ENCODE peak calls at places on chromosomes 6 and 20, in five cellular contexts. One of them, this sample, is unnamed. For H3K4me1, the result is how much of the 10 kb centered on the place peaks cover.

GRCh38 chr20:49608752-49609670 is 41.1 kb upstream of the PTGIS start:
- DNase-seq in lower lobe of right lung: peak
- DNase-seq in cardiac muscle cell: peak
- DNase-seq in heart left ventricle: peak
- DNase-seq in GM23338: peak
- DNase-seq in this sample: peak

GRCh38 chr20:2705931-2706645 is 13.5 kb downstream of the EBF4 start:
- DNase-seq in lower lobe of right lung: no peak
- DNase-seq in cardiac muscle cell: no peak
- DNase-seq in heart left ventricle: no peak
- DNase-seq in GM23338: peak
- DNase-seq in this sample: no peak

GRCh38 chr6:148367418-148368024 is 24.9 kb downstream of the SASH1 start:
- DNase-seq in lower lobe of right lung: no peak
- DNase-seq in cardiac muscle cell: no peak
- DNase-seq in heart left ventricle: peak
- DNase-seq in GM23338: peak
- DNase-seq in this sample: no peak

GRCh38 chr20:32368930-32369329 is 10.8 kb downstream of the ASXL1 start:
- DNase-seq in lower lobe of right lung: no peak
- DNase-seq in cardiac muscle cell: no peak
- DNase-seq in heart left ventricle: no peak
- DNase-seq in GM23338: peak
- DNase-seq in this sample: no peak

GRCh38 chr6:122394016-122394415 is 5.4 kb upstream of the HSF2 start:
- DNase-seq in lower lobe of right lung: no peak
- DNase-seq in cardiac muscle cell: no peak
- DNase-seq in heart left ventricle: no peak
- DNase-seq in GM23338: no peak
- DNase-seq in this sample: no peak

GRCh38 chr6:10030942-10031537 is 383.8 kb downstream of the TFAP2A start:
- DNase-seq in lower lobe of right lung: no peak
- DNase-seq in cardiac muscle cell: peak
- DNase-seq in heart left ventricle: no peak
- DNase-seq in GM23338: peak
- DNase-seq in this sample: no peak

GRCh38 chr20:967796-968742 is 34.0 kb downstream of the RSPO4 start:
- DNase-seq in lower lobe of right lung: no peak
- DNase-seq in cardiac muscle cell: no peak
- DNase-seq in heart left ventricle: no peak
- DNase-seq in GM23338: peak
- DNase-seq in this sample: no peak

GRCh38 chr6:116773886-116774285 is 8.4 kb upstream of the FAM162B start:
- DNase-seq in lower lobe of right lung: no peak
- DNase-seq in cardiac muscle cell: no peak
- DNase-seq in heart left ventricle: no peak
- DNase-seq in GM23338: no peak
- DNase-seq in this sample: no peak

GRCh38 chr20:32359633-32360332 is 1.7 kb downstream of the ASXL1 start:
- DNase-seq in lower lobe of right lung: no peak
- DNase-seq in cardiac muscle cell: no peak
- DNase-seq in heart left ventricle: no peak
- DNase-seq in GM23338: no peak
- DNase-seq in this sample: no peak

GRCh38 chr6:44980841-44981240 is 347.3 kb upstream of the RUNX2 start:
- DNase-seq in lower lobe of right lung: no peak
- DNase-seq in cardiac muscle cell: no peak
- DNase-seq in heart left ventricle: no peak
- DNase-seq in GM23338: no peak
- DNase-seq in this sample: no peak

GRCh38 chr6:8192067-8192466 is 89.7 kb upstream of the EEF1E1 start:
- DNase-seq in lower lobe of right lung: no peak
- DNase-seq in cardiac muscle cell: no peak
- DNase-seq in heart left ventricle: no peak
- DNase-seq in GM23338: peak
- DNase-seq in this sample: no peak

GRCh38 chr6:43347444-43347843 is 22.0 kb downstream of the ZNF318 start:
- DNase-seq in lower lobe of right lung: no peak
- DNase-seq in cardiac muscle cell: no peak
- DNase-seq in heart left ventricle: no peak
- DNase-seq in GM23338: no peak
- DNase-seq in this sample: no peak

GRCh38 chr6:152267967-152268845 is 369.0 kb downstream of the SYNE1 start:
- DNase-seq in lower lobe of right lung: no peak
- DNase-seq in cardiac muscle cell: peak
- DNase-seq in heart left ventricle: no peak
- DNase-seq in GM23338: peak
- DNase-seq in this sample: peak

GRCh38 chr6:47247227-47247797 is 62.4 kb downstream of the TNFRSF21 start:
- DNase-seq in lower lobe of right lung: no peak
- DNase-seq in cardiac muscle cell: peak
- DNase-seq in heart left ventricle: no peak
- DNase-seq in GM23338: no peak
- DNase-seq in this sample: no peak

GRCh38 chr20:12638633-12639360 is 370.0 kb upstream of the SPTLC3 start:
- DNase-seq in lower lobe of right lung: no peak
- DNase-seq in cardiac muscle cell: no peak
- DNase-seq in heart left ventricle: no peak
- DNase-seq in GM23338: peak
- DNase-seq in this sample: no peak

GRCh38 chr6:34237316-34237721 is 646 bp downstream of the HMGA1 start:
- DNase-seq in lower lobe of right lung: peak
- DNase-seq in cardiac muscle cell: peak
- DNase-seq in heart left ventricle: no peak
- DNase-seq in GM23338: no peak
- DNase-seq in this sample: peak

GRCh38 chr20:46974669-46975434 is 80.2 kb downstream of the EYA2 start:
- DNase-seq in lower lobe of right lung: no peak
- DNase-seq in cardiac muscle cell: no peak
- DNase-seq in heart left ventricle: no peak
- DNase-seq in GM23338: no peak
- DNase-seq in this sample: no peak

GRCh38 chr20:13008761-13009681 is at the start of gene SPTLC3:
- DNase-seq in lower lobe of right lung: no peak
- DNase-seq in cardiac muscle cell: peak
- DNase-seq in heart left ventricle: no peak
- DNase-seq in GM23338: peak
- DNase-seq in this sample: no peak

GRCh38 chr6:166032366-166033171 is 135.1 kb downstream of the TBXT start:
- DNase-seq in lower lobe of right lung: no peak
- DNase-seq in cardiac muscle cell: no peak
- DNase-seq in heart left ventricle: peak
- DNase-seq in GM23338: peak
- DNase-seq in this sample: no peak

GRCh38 chr6:33426590-33427563 is 7.0 kb downstream of the SYNGAP1 start:
- DNase-seq in lower lobe of right lung: no peak
- DNase-seq in cardiac muscle cell: no peak
- DNase-seq in heart left ventricle: no peak
- DNase-seq in GM23338: peak
- DNase-seq in this sample: no peak

GRCh38 chr20:63073738-63074065 is 66.9 kb upstream of the BHLHE23 start:
- DNase-seq in lower lobe of right lung: peak
- DNase-seq in cardiac muscle cell: no peak
- DNase-seq in heart left ventricle: peak
- DNase-seq in GM23338: no peak
- DNase-seq in this sample: no peak

GRCh38 chr6:45532626-45533258 is 155.0 kb upstream of the SUPT3H start:
- DNase-seq in lower lobe of right lung: no peak
- DNase-seq in cardiac muscle cell: no peak
- DNase-seq in heart left ventricle: no peak
- DNase-seq in GM23338: no peak
- DNase-seq in this sample: no peak

GRCh38 chr6:33000053-33000452 is 9.3 kb downstream of the HLA-DOA start:
- DNase-seq in lower lobe of right lung: no peak
- DNase-seq in cardiac muscle cell: no peak
- DNase-seq in heart left ventricle: no peak
- DNase-seq in GM23338: peak
- DNase-seq in this sample: no peak

GRCh38 chr20:63253438-63254236 is 626 bp downstream of the NKAIN4 start:
- DNase-seq in lower lobe of right lung: no peak
- DNase-seq in cardiac muscle cell: peak
- DNase-seq in heart left ventricle: no peak
- DNase-seq in GM23338: peak
- DNase-seq in this sample: no peak

GRCh38 chr6:45448417-45449389 is 71.0 kb upstream of the SUPT3H start:
- DNase-seq in lower lobe of right lung: no peak
- DNase-seq in cardiac muscle cell: no peak
- DNase-seq in heart left ventricle: no peak
- DNase-seq in GM23338: no peak
- DNase-seq in this sample: no peak

GRCh38 chr6:41191569-41191968 is 9.4 kb downstream of the TREML2 start:
- DNase-seq in lower lobe of right lung: peak
- DNase-seq in cardiac muscle cell: peak
- DNase-seq in heart left ventricle: no peak
- DNase-seq in GM23338: peak
- DNase-seq in this sample: peak

GRCh38 chr6:34513628-34514027 is 42.5 kb downstream of the SPDEF start:
- DNase-seq in lower lobe of right lung: peak
- DNase-seq in cardiac muscle cell: no peak
- DNase-seq in heart left ventricle: no peak
- DNase-seq in GM23338: no peak
- DNase-seq in this sample: no peak

GRCh38 chr6:288861-289260 is 3.4 kb upstream of the DUSP22 start:
- DNase-seq in lower lobe of right lung: no peak
- DNase-seq in cardiac muscle cell: no peak
- DNase-seq in heart left ventricle: no peak
- DNase-seq in GM23338: no peak
- DNase-seq in this sample: no peak

GRCh38 chr6:122491915-122492537 is 20.4 kb upstream of the SERINC1 start:
- DNase-seq in lower lobe of right lung: peak
- DNase-seq in cardiac muscle cell: no peak
- DNase-seq in heart left ventricle: peak
- DNase-seq in GM23338: peak
- DNase-seq in this sample: peak

GRCh38 chr20:62837790-62838458 is 21.1 kb downstream of the COL9A3 start:
- DNase-seq in lower lobe of right lung: peak
- DNase-seq in cardiac muscle cell: no peak
- DNase-seq in heart left ventricle: peak
- DNase-seq in GM23338: no peak
- DNase-seq in this sample: peak

GRCh38 chr6:52416629-52417151 is 3.5 kb upstream of the EFHC1 start:
- DNase-seq in lower lobe of right lung: no peak
- DNase-seq in cardiac muscle cell: peak
- DNase-seq in heart left ventricle: no peak
- DNase-seq in GM23338: peak
- DNase-seq in this sample: peak

GRCh38 chr20:10115021-10115420 is 80.2 kb downstream of the ANKEF1 start:
- DNase-seq in lower lobe of right lung: no peak
- DNase-seq in cardiac muscle cell: no peak
- DNase-seq in heart left ventricle: no peak
- DNase-seq in GM23338: no peak
- DNase-seq in this sample: no peak

GRCh38 chr6:39207421-39208232 is 21.6 kb downstream of the KCNK5 start:
- DNase-seq in lower lobe of right lung: no peak
- DNase-seq in cardiac muscle cell: no peak
- DNase-seq in heart left ventricle: no peak
- DNase-seq in GM23338: no peak
- DNase-seq in this sample: no peak

GRCh38 chr6:39206250-39206721 is 23.0 kb downstream of the KCNK5 start:
- DNase-seq in lower lobe of right lung: peak
- DNase-seq in cardiac muscle cell: no peak
- DNase-seq in heart left ventricle: no peak
- DNase-seq in GM23338: peak
- DNase-seq in this sample: no peak

GRCh38 chr6:39209360-39209811 is 19.9 kb downstream of the KCNK5 start:
- DNase-seq in lower lobe of right lung: no peak
- DNase-seq in cardiac muscle cell: no peak
- DNase-seq in heart left ventricle: no peak
- DNase-seq in GM23338: peak
- DNase-seq in this sample: no peak

GRCh38 chr6:39209908-39210307 is 19.4 kb downstream of the KCNK5 start:
- DNase-seq in lower lobe of right lung: no peak
- DNase-seq in cardiac muscle cell: no peak
- DNase-seq in heart left ventricle: no peak
- DNase-seq in GM23338: no peak
- DNase-seq in this sample: no peak

DNA sequence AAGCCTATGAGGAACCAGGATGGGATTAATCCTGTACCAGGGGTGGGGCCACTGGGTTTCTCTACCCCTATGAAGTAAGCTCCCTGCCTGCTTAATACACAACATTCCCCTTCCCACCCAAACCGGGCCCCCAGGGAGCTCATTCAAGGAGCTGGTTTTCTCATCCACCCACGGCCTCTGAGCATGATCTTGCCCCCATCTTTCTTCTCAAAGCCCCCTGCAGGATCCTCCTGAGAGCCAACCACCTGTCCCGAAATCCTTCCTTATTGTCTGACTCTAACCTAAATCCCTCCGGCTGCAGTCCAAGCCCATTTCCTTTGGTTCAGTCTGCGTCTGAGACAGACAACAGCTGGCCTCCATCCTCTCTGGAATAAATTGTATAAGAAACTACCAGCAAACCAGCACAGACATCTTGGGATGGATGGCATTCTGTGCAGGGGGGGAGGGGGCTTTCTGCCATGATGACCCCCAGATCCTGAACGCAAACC is 21.0 kb downstream of the KCNK5 start:
- DNase-seq in lower lobe of right lung: no peak
- DNase-seq in cardiac muscle cell: no peak
- DNase-seq in heart left ventricle: no peak
- DNase-seq in GM23338: no peak
- DNase-seq in this sample: no peak
- H3K4me1 ChIP-seq in lower lobe of right lung: half or more
- H3K4me1 ChIP-seq in cardiac muscle cell: under half
- H3K4me1 ChIP-seq in heart left ventricle: under half
- H3K4me1 ChIP-seq in GM23338: half or more
- H3K4me1 ChIP-seq in this sample: under half

GRCh38 chr6:131136021-131136847 is 967 bp downstream of the AKAP7 start:
- DNase-seq in lower lobe of right lung: no peak
- DNase-seq in cardiac muscle cell: no peak
- DNase-seq in heart left ventricle: no peak
- DNase-seq in GM23338: no peak
- DNase-seq in this sample: no peak
- H3K4me3 ChIP-seq in lower lobe of right lung: peak
- H3K4me3 ChIP-seq in cardiac muscle cell: peak
- H3K4me3 ChIP-seq in heart left ventricle: peak
- H3K4me3 ChIP-seq in GM23338: peak
- H3K4me3 ChIP-seq in this sample: peak

DNA sequence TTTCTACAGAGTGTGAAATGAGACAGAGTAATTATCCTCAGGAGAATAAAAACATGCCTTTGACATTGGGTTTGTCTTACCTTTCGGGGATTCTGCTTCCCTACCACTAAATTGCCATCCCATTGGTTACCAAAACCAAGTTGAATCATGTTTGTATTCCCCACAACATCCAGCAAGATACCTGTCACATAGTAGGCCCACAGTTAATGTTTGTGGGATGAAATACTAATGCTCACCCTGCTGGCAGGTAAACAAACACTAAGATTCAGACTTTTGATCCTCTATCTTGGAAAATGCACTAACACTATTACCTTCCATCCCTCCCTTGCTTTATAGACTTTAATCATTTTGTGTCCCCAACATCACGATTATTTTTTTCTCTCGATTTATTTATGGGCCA is 8.2 kb upstream of the STXBP5 start:
- DNase-seq in lower lobe of right lung: no peak
- DNase-seq in cardiac muscle cell: no peak
- DNase-seq in heart left ventricle: no peak
- DNase-seq in GM23338: no peak
- DNase-seq in this sample: no peak
- H3K4me1 ChIP-seq in lower lobe of right lung: under half
- H3K4me1 ChIP-seq in cardiac muscle cell: under half
- H3K4me1 ChIP-seq in heart left ventricle: under half
- H3K4me1 ChIP-seq in GM23338: under half
- H3K4me1 ChIP-seq in this sample: under half

GRCh38 chr6:72620866-72621242 is 1.0 kb upstream of the KCNQ5 start:
- DNase-seq in lower lobe of right lung: no peak
- DNase-seq in cardiac muscle cell: no peak
- DNase-seq in heart left ventricle: no peak
- DNase-seq in GM23338: peak
- DNase-seq in this sample: peak
- H3K4me3 ChIP-seq in lower lobe of right lung: peak
- H3K4me3 ChIP-seq in cardiac muscle cell: peak
- H3K4me3 ChIP-seq in heart left ventricle: peak
- H3K4me3 ChIP-seq in GM23338: peak
- H3K4me3 ChIP-seq in this sample: no peak